ENCODE peak calls at places on chromosomes 11 and 22, in six cellular contexts. One of them, this sample, is unnamed.

GRCh38 chr11:68013611-68014156 is 3.6 kb downstream of the ALDH3B1 start:
- DNase-seq in COLO829: no peak
- DNase-seq in HCT116: no peak
- DNase-seq in NCI-H510A: peak
- DNase-seq in glutamatergic neuron: no peak
- DNase-seq in GM10248: no peak
- DNase-seq in this sample: no peak

GRCh38 chr22:46070215-46070721 is 80.1 kb upstream of the PPARA start:
- DNase-seq in COLO829: no peak
- DNase-seq in HCT116: no peak
- DNase-seq in glutamatergic neuron: no peak
- DNase-seq in GM10248: no peak
- DNase-seq in NCI-H510A: no peak
- DNase-seq in this sample: no peak

GRCh38 chr11:44104472-44105294 is 9.2 kb downstream of the EXT2 start:
- DNase-seq in GM10248: no peak
- DNase-seq in glutamatergic neuron: no peak
- DNase-seq in HCT116: no peak
- DNase-seq in NCI-H510A: no peak
- DNase-seq in COLO829: no peak
- DNase-seq in this sample: no peak

GRCh38 chr11:64268687-64269379 is 15.6 kb downstream of the BAD start:
- DNase-seq in COLO829: no peak
- DNase-seq in GM10248: peak
- DNase-seq in glutamatergic neuron: peak
- DNase-seq in NCI-H510A: no peak
- DNase-seq in HCT116: no peak
- DNase-seq in this sample: no peak

GRCh38 chr11:65113361-65113756 is 1.7 kb downstream of the TM7SF2 start:
- DNase-seq in NCI-H510A: no peak
- DNase-seq in glutamatergic neuron: no peak
- DNase-seq in COLO829: no peak
- DNase-seq in GM10248: no peak
- DNase-seq in HCT116: no peak
- DNase-seq in this sample: no peak

GRCh38 chr11:84012171-84012826 is 726.1 kb upstream of the CCDC90B start:
- DNase-seq in NCI-H510A: no peak
- DNase-seq in HCT116: no peak
- DNase-seq in GM10248: no peak
- DNase-seq in glutamatergic neuron: no peak
- DNase-seq in COLO829: no peak
- DNase-seq in this sample: no peak

GRCh38 chr11:1855886-1856265 is 3.0 kb downstream of the LSP1 start:
- DNase-seq in HCT116: no peak
- DNase-seq in GM10248: no peak
- DNase-seq in COLO829: no peak
- DNase-seq in glutamatergic neuron: no peak
- DNase-seq in NCI-H510A: no peak
- DNase-seq in this sample: no peak

GRCh38 chr22:45785458-45785857 is 113.8 kb downstream of the ATXN10 start:
- DNase-seq in NCI-H510A: no peak
- DNase-seq in glutamatergic neuron: no peak
- DNase-seq in GM10248: peak
- DNase-seq in HCT116: no peak
- DNase-seq in COLO829: no peak
- DNase-seq in this sample: no peak

GRCh38 chr22:44625981-44626687 is 75.9 kb upstream of the PRR5 start:
- DNase-seq in HCT116: peak
- DNase-seq in glutamatergic neuron: peak
- DNase-seq in NCI-H510A: no peak
- DNase-seq in COLO829: peak
- DNase-seq in GM10248: peak
- DNase-seq in this sample: peak

GRCh38 chr11:1049431-1049891 is 12.9 kb upstream of the MUC6 start:
- DNase-seq in NCI-H510A: no peak
- DNase-seq in COLO829: no peak
- DNase-seq in GM10248: no peak
- DNase-seq in glutamatergic neuron: no peak
- DNase-seq in HCT116: no peak
- DNase-seq in this sample: peak

GRCh38 chr11:70705930-70706329 is 307.6 kb downstream of the CTTN start:
- DNase-seq in glutamatergic neuron: no peak
- DNase-seq in HCT116: no peak
- DNase-seq in COLO829: no peak
- DNase-seq in NCI-H510A: no peak
- DNase-seq in GM10248: no peak
- DNase-seq in this sample: no peak

GRCh38 chr22:30968015-30968923 is at the start of gene MORC2:
- DNase-seq in NCI-H510A: peak
- DNase-seq in HCT116: no peak
- DNase-seq in glutamatergic neuron: peak
- DNase-seq in COLO829: peak
- DNase-seq in GM10248: no peak
- DNase-seq in this sample: peak

GRCh38 chr22:27488456-27489224 is 312.9 kb downstream of the MN1 start:
- DNase-seq in COLO829: no peak
- DNase-seq in HCT116: no peak
- DNase-seq in glutamatergic neuron: no peak
- DNase-seq in GM10248: no peak
- DNase-seq in NCI-H510A: no peak
- DNase-seq in this sample: no peak

GRCh38 chr11:45354976-45355705 is 69.0 kb upstream of the SYT13 start:
- DNase-seq in HCT116: no peak
- DNase-seq in NCI-H510A: peak
- DNase-seq in glutamatergic neuron: peak
- DNase-seq in COLO829: peak
- DNase-seq in GM10248: peak
- DNase-seq in this sample: peak

GRCh38 chr11:33920838-33921613 is 29.1 kb upstream of the LMO2 start:
- DNase-seq in glutamatergic neuron: no peak
- DNase-seq in GM10248: peak
- DNase-seq in HCT116: no peak
- DNase-seq in NCI-H510A: no peak
- DNase-seq in COLO829: no peak
- DNase-seq in this sample: no peak

GRCh38 chr11:11611381-11611780 is 10.4 kb downstream of the GALNT18 start:
- DNase-seq in COLO829: no peak
- DNase-seq in glutamatergic neuron: no peak
- DNase-seq in GM10248: no peak
- DNase-seq in HCT116: no peak
- DNase-seq in NCI-H510A: no peak
- DNase-seq in this sample: no peak

GRCh38 chr11:93192163-93192562 is 5.6 kb downstream of the SLC36A4 start:
- DNase-seq in COLO829: no peak
- DNase-seq in HCT116: no peak
- DNase-seq in NCI-H510A: no peak
- DNase-seq in GM10248: no peak
- DNase-seq in glutamatergic neuron: peak
- DNase-seq in this sample: no peak

GRCh38 chr22:24510694-24511625 is 15.8 kb downstream of the UPB1 start:
- DNase-seq in NCI-H510A: no peak
- DNase-seq in HCT116: no peak
- DNase-seq in GM10248: no peak
- DNase-seq in glutamatergic neuron: no peak
- DNase-seq in COLO829: no peak
- DNase-seq in this sample: no peak

GRCh38 chr11:44632466-44633123 is 67.1 kb downstream of the CD82 start:
- DNase-seq in COLO829: peak
- DNase-seq in HCT116: peak
- DNase-seq in glutamatergic neuron: no peak
- DNase-seq in GM10248: peak
- DNase-seq in NCI-H510A: no peak
- DNase-seq in this sample: no peak

GRCh38 chr11:72774499-72774898 is 19.3 kb downstream of the STARD10 start:
- DNase-seq in glutamatergic neuron: no peak
- DNase-seq in COLO829: no peak
- DNase-seq in HCT116: no peak
- DNase-seq in GM10248: no peak
- DNase-seq in NCI-H510A: no peak
- DNase-seq in this sample: no peak

GRCh38 chr11:67649634-67650540 is 643 bp downstream of the ACY3 start:
- DNase-seq in COLO829: no peak
- DNase-seq in HCT116: no peak
- DNase-seq in GM10248: no peak
- DNase-seq in glutamatergic neuron: no peak
- DNase-seq in NCI-H510A: no peak
- DNase-seq in this sample: no peak

GRCh38 chr22:27919943-27920755 is 1.1 kb upstream of the PITPNB start:
- DNase-seq in HCT116: no peak
- DNase-seq in NCI-H510A: no peak
- DNase-seq in COLO829: no peak
- DNase-seq in GM10248: no peak
- DNase-seq in glutamatergic neuron: no peak
- DNase-seq in this sample: no peak

GRCh38 chr11:70063555-70063954 is 14.6 kb upstream of the ANO1 start:
- DNase-seq in COLO829: no peak
- DNase-seq in GM10248: no peak
- DNase-seq in NCI-H510A: no peak
- DNase-seq in glutamatergic neuron: no peak
- DNase-seq in HCT116: peak
- DNase-seq in this sample: no peak

GRCh38 chr11:96664108-96664507 is 274.3 kb downstream of the JRKL start:
- DNase-seq in COLO829: no peak
- DNase-seq in glutamatergic neuron: no peak
- DNase-seq in HCT116: no peak
- DNase-seq in NCI-H510A: no peak
- DNase-seq in GM10248: no peak
- DNase-seq in this sample: no peak

GRCh38 chr11:124707813-124708212 is 31.9 kb upstream of the NRGN start:
- DNase-seq in HCT116: peak
- DNase-seq in glutamatergic neuron: no peak
- DNase-seq in NCI-H510A: no peak
- DNase-seq in COLO829: no peak
- DNase-seq in GM10248: no peak
- DNase-seq in this sample: no peak

GRCh38 chr22:19060356-19061009 is 61.7 kb downstream of the DGCR2 start:
- DNase-seq in GM10248: no peak
- DNase-seq in HCT116: no peak
- DNase-seq in COLO829: no peak
- DNase-seq in NCI-H510A: no peak
- DNase-seq in glutamatergic neuron: no peak
- DNase-seq in this sample: no peak

GRCh38 chr11:96397863-96398262 is 8.1 kb downstream of the JRKL start:
- DNase-seq in NCI-H510A: no peak
- DNase-seq in GM10248: no peak
- DNase-seq in glutamatergic neuron: no peak
- DNase-seq in HCT116: no peak
- DNase-seq in COLO829: no peak
- DNase-seq in this sample: no peak

GRCh38 chr11:45794169-45794568 is 10.8 kb upstream of the SLC35C1 start:
- DNase-seq in NCI-H510A: peak
- DNase-seq in GM10248: no peak
- DNase-seq in HCT116: no peak
- DNase-seq in glutamatergic neuron: no peak
- DNase-seq in COLO829: no peak
- DNase-seq in this sample: peak

GRCh38 chr11:64690235-64690634 is 32.8 kb downstream of the NRXN2 start:
- DNase-seq in COLO829: no peak
- DNase-seq in HCT116: no peak
- DNase-seq in GM10248: no peak
- DNase-seq in glutamatergic neuron: peak
- DNase-seq in NCI-H510A: no peak
- DNase-seq in this sample: no peak

GRCh38 chr11:128318856-128319474 is 268.4 kb downstream of the ETS1 start:
- DNase-seq in glutamatergic neuron: no peak
- DNase-seq in NCI-H510A: no peak
- DNase-seq in COLO829: no peak
- DNase-seq in GM10248: peak
- DNase-seq in HCT116: no peak
- DNase-seq in this sample: no peak

GRCh38 chr11:70038034-70038834 is 39.9 kb upstream of the ANO1 start:
- DNase-seq in glutamatergic neuron: no peak
- DNase-seq in GM10248: no peak
- DNase-seq in NCI-H510A: no peak
- DNase-seq in COLO829: no peak
- DNase-seq in HCT116: no peak
- DNase-seq in this sample: no peak

GRCh38 chr11:44498524-44498923 is 66.9 kb upstream of the CD82 start:
- DNase-seq in GM10248: no peak
- DNase-seq in COLO829: no peak
- DNase-seq in glutamatergic neuron: no peak
- DNase-seq in NCI-H510A: no peak
- DNase-seq in HCT116: no peak
- DNase-seq in this sample: no peak

GRCh38 chr11:123672568-123672967 is 18.1 kb upstream of the SCN3B start:
- DNase-seq in GM10248: no peak
- DNase-seq in NCI-H510A: no peak
- DNase-seq in HCT116: no peak
- DNase-seq in COLO829: no peak
- DNase-seq in glutamatergic neuron: peak
- DNase-seq in this sample: no peak

GRCh38 chr11:1880746-1881441 is 10.8 kb downstream of the PRR33 start:
- DNase-seq in GM10248: no peak
- DNase-seq in NCI-H510A: no peak
- DNase-seq in HCT116: no peak
- DNase-seq in COLO829: no peak
- DNase-seq in glutamatergic neuron: no peak
- DNase-seq in this sample: no peak

GRCh38 chr11:44605068-44605708 is 39.7 kb downstream of the CD82 start:
- DNase-seq in glutamatergic neuron: no peak
- DNase-seq in HCT116: no peak
- DNase-seq in COLO829: no peak
- DNase-seq in GM10248: no peak
- DNase-seq in NCI-H510A: no peak
- DNase-seq in this sample: no peak

GRCh38 chr11:103609117-103610066 is 427.0 kb upstream of the DDI1 start:
- DNase-seq in HCT116: peak
- DNase-seq in GM10248: no peak
- DNase-seq in glutamatergic neuron: no peak
- DNase-seq in COLO829: peak
- DNase-seq in NCI-H510A: no peak
- DNase-seq in this sample: no peak

GRCh38 chr11:119181677-119182412 is 3.4 kb upstream of the NHERF4 start:
- DNase-seq in COLO829: no peak
- DNase-seq in NCI-H510A: peak
- DNase-seq in HCT116: no peak
- DNase-seq in glutamatergic neuron: no peak
- DNase-seq in GM10248: no peak
- DNase-seq in this sample: no peak

GRCh38 chr11:36493332-36493731 is 16.7 kb downstream of the TRAF6 start:
- DNase-seq in HCT116: no peak
- DNase-seq in glutamatergic neuron: no peak
- DNase-seq in COLO829: no peak
- DNase-seq in GM10248: no peak
- DNase-seq in NCI-H510A: no peak
- DNase-seq in this sample: no peak

GRCh38 chr22:43840851-43841250 is 21.5 kb downstream of the SULT4A1 start:
- DNase-seq in HCT116: no peak
- DNase-seq in NCI-H510A: no peak
- DNase-seq in glutamatergic neuron: no peak
- DNase-seq in COLO829: no peak
- DNase-seq in GM10248: no peak
- DNase-seq in this sample: no peak

This sample was measured in SHP77 treated with DMSO at 0.1 percent for 48 hours.